ENCODE peak calls at places on chromosomes 16 and 17, in ten cellular contexts. R is fibroblast of pulmonary artery, O is HAP-1, M is mucosa of descending colon, V is Peyer's patch, C is cardiac muscle cell, I is stomach, Y is tibial nerve, A is epithelial cell of esophagus, X is DND-41. D is an unnamed sample.
A peak's percentile ranks its signal among the peaks of the same experiment; 100 is the strongest.

GRCh38 chr17:1865252-1866037 is 35.6 kb downstream of the RPA1 start:
- DNase-seq in V (peak; percentile 75), R (peak; percentile 59), C (peak; percentile 36), A (peak; percentile 61), I (peak; percentile 46), X (peak; percentile 62), O (peak; percentile 63), M (no peak), Y (peak; percentile 54), D (peak; percentile 14)

GRCh38 chr16:21159281-21159951 is 942 bp downstream of the LDAF1 start:
- DNase-seq in M (peak; percentile 69), X (peak; percentile 10), Y (peak; percentile 10), C (peak; percentile 54), R (no peak), O (peak; percentile 67), I (peak; percentile 67), V (peak; percentile 59), A (peak; percentile 86), D (no peak)

GRCh38 chr17:732788-733720 is 658 bp downstream of the TLCD3A start:
- DNase-seq in X (no peak), C (peak; percentile 56), O (peak; percentile 35), I (peak; percentile 61), V (peak; percentile 62), A (peak; percentile 68), R (peak; percentile 20), M (peak; percentile 66), Y (no peak), D (peak; percentile 37)

GRCh38 chr16:67393111-67393789 is at the start of gene TPPP3:
- DNase-seq in R (peak; percentile 73), I (peak; percentile 83), Y (peak; percentile 77), O (peak; percentile 98), X (no peak), C (peak; percentile 87), M (peak; percentile 90), A (peak; percentile 36), V (peak; percentile 88), D (peak; percentile 84)

GRCh38 chr16:82832861-82833260 is 206.1 kb downstream of the CDH13 start:
- DNase-seq in M (no peak), R (peak; percentile 37), O (no peak), C (no peak), A (peak; percentile 19), Y (no peak), V (no peak), I (no peak), X (no peak), D (peak; percentile 56)

GRCh38 chr17:82204831-82205719 is 7.6 kb downstream of the CCDC57 start:
- DNase-seq in V (no peak), C (no peak), R (peak; percentile 70), O (no peak), I (no peak), Y (no peak), A (peak; percentile 89), M (no peak), X (no peak), D (peak; percentile 77)

GRCh38 chr16:1211451-1212268 is 13.4 kb downstream of the TPSG1 start:
- DNase-seq in R (no peak), V (no peak), I (no peak), Y (no peak), A (no peak), M (no peak), C (no peak), X (no peak), O (no peak), D (no peak)

GRCh38 chr17:82687871-82688270 is 10.6 kb downstream of the RAB40B start:
- DNase-seq in O (no peak), I (no peak), V (no peak), M (peak; percentile 3), A (no peak), X (no peak), C (no peak), Y (no peak), R (no peak), D (no peak)

GRCh38 chr17:53472586-53472985 is 350.1 kb upstream of the KIF2B start:
- DNase-seq in O (no peak), Y (no peak), X (no peak), I (no peak), C (no peak), V (no peak), R (peak; percentile 18), A (peak; percentile 35), M (no peak), D (peak; percentile 26)

GRCh38 chr17:55872374-55872773 is 121.5 kb downstream of the PCTP start:
- DNase-seq in C (no peak), R (no peak), O (no peak), V (no peak), X (no peak), M (no peak), A (no peak), I (no peak), Y (no peak), D (no peak)

GRCh38 chr16:69073181-69073669 is 32.2 kb upstream of the HAS3 start:
- DNase-seq in O (no peak), I (no peak), V (peak; percentile 68), C (no peak), X (no peak), M (no peak), A (peak; percentile 98), Y (no peak), R (peak; percentile 83), D (peak; percentile 90)

GRCh38 chr16:12419151-12419550 is 384.5 kb downstream of the CPPED1 start:
- DNase-seq in A (no peak), I (no peak), O (no peak), X (no peak), C (no peak), V (no peak), R (no peak), Y (no peak), M (no peak), D (no peak)

GRCh38 chr16:29898786-29899515 is 399 bp downstream of the SEZ6L2 start:
- DNase-seq in V (no peak), X (no peak), I (peak; percentile 71), A (no peak), R (no peak), Y (no peak), M (no peak), C (no peak), O (peak; percentile 77), D (no peak)

GRCh38 chr16:81261049-81261648 is 22.7 kb downstream of the BCO1 start:
- DNase-seq in V (no peak), R (peak; percentile 31), X (peak; percentile 16), O (peak; percentile 49), A (peak; percentile 42), I (peak; percentile 31), Y (no peak), M (no peak), C (no peak), D (no peak)

DNA sequence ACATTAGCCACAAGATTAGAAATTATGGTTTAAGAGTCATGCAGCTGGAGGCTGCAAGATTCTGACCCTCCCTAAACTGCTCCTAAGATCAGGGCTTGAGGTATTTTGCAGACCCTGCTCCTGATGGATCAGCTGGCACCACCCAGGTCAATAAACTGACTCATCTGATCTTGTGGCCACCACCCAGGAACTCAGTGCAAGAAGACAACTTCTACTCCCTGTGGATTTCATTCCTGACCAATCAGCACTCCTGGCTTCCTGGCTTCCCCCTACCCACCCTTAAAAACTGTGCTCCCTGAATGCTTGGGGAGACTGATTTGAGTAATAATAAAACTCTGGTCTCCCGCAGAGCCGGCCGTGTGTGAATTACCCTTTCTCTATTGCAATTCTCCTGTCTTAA is 25.0 kb upstream of the MILR1 start:
- DNase-seq in A (no peak), O (no peak), R (no peak), V (no peak), X (no peak), I (no peak), Y (no peak), M (no peak), C (no peak), D (peak; percentile 11)
- H3K4me3 ChIP-seq in A (no peak overlapping the region), O (no peak overlapping the region), R (no peak overlapping the region), V (no peak overlapping the region), X (no peak overlapping the region), I (no peak overlapping the region), Y (no peak overlapping the region), M (no peak overlapping the region), C (no peak overlapping the region), D (no peak overlapping the region)

DNA sequence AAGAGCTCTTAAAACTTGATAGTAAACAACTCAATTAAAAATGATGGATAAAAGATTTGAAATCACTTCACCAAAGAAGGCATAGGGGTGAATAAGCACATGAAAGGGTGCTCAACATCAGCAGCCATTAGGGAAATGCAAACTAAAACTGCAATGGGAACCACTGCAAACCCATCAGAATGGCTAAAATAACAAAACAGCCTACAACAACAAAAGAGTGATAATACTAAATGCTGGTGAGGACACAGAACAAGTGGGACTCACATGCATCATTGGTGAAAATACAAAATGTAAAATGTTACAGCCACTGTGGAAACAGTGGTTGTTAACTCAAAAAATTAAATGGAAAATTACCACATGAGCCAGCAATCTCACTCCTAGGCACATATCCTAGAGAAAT is 121.5 kb downstream of the CDK5R1 start:
- DNase-seq in V (no peak), X (no peak), O (no peak), C (no peak), A (no peak), R (no peak), I (no peak), Y (no peak), M (no peak), D (no peak)
- H3K4me3 ChIP-seq in V (no peak overlapping the region), X (no peak overlapping the region), O (no peak overlapping the region), C (no peak overlapping the region), A (no peak overlapping the region), R (no peak overlapping the region), I (no peak overlapping the region), Y (no peak overlapping the region), M (no peak overlapping the region), D (no peak overlapping the region)

GRCh38 chr16:55443855-55444254 is 35.1 kb upstream of the MMP2 start:
- DNase-seq in C (no peak), I (no peak), M (no peak), X (no peak), V (no peak), R (no peak), Y (no peak), A (no peak), O (no peak), D (no peak)
- H3K4me3 ChIP-seq in C (no peak overlapping the region), I (no peak overlapping the region), M (no peak overlapping the region), X (no peak overlapping the region), V (no peak overlapping the region), R (no peak overlapping the region), Y (no peak overlapping the region), A (no peak overlapping the region), O (no peak overlapping the region), D (no peak overlapping the region)

DNA sequence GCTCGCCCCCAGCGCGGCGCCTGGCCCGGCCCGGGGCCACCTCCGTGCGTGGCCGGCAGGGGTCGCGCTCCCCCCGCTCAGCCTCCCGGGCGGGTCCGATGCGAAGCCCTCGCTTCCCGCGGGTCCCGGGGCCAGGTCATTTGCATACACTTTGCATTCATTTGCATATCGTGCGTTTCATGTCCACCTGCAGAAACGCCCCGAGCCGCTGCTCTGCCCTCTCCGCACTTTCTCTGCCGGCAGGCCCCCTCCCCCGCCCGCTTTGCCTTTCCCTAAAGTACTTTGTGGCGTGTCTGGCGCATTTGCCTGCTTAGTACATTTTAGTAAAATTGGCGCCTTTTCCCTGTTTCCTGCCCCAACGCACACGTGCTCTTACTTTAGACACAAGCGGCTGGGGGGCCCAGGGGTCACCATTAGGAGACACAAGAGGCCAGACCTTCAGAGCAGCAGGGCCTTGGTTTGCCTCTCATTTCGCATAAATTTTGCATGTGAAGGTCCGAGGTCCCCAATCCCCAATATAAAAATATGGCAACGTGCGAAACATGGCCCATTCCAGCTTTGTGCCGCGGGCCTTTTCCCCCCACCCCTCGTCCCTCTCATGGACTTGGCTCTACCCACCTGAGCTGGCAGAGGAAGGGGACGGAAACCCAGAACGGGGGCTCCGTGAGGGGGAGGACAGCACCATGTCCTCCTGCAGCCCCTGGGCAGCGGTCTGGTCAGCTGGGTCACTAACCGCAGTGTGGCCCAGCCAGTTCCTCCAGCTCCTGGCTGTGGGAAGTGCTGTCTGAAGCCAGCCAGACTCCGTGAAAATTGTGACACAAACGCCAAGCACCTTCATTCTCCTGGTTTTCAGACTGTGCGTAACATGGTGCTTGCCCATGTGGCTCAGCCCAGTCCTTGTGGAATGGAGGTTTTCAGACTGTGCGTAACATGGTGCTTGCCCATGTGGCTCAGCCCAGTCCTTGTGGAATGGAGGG is 34.8 kb downstream of the CBFA2T3 start:
- DNase-seq in V (peak; percentile 80), Y (no peak), C (peak; percentile 75), I (peak; percentile 63), M (no peak), X (peak; percentile 76), R (peak; percentile 12), O (peak; percentile 72), A (no peak), D (no peak)
- H3K4me3 ChIP-seq in V (peak overlapping the region; percentile 49), Y (no peak overlapping the region), C (peak overlapping the region; percentile 58), I (peak overlapping the region; percentile 55), M (no peak overlapping the region), X (no peak overlapping the region), R (no peak overlapping the region), O (no peak overlapping the region), A (no peak overlapping the region), D (no peak overlapping the region)

D was measured in astrocyte of the spinal cord.